ENCODE peak calls at places on chromosomes 13 and 19, in four cellular contexts. G is testis, U is pancreas, C is cardiac fibroblast. O is an unnamed sample.

GRCh38 chr13:95552208-95552538 is 347 bp upstream of the CLDN10 start:
- DNase-seq in G (no peak), U (no peak), C (no peak), O (no peak)

GRCh38 chr19:11479470-11480080 is 1.3 kb downstream of the ELAVL3 start:
- DNase-seq in G (peak; percentile 73), U (no peak), C (no peak), O (no peak)

GRCh38 chr13:91185294-91185863 is 162.1 kb upstream of the MIR17HG start:
- DNase-seq in G (no peak), U (no peak), C (peak; percentile 6), O (no peak)

GRCh38 chr19:7516281-7516862 is 469 bp downstream of the ZNF358 start:
- DNase-seq in G (no peak), U (no peak), C (no peak), O (no peak)

GRCh38 chr13:93635687-93636086 is 409.1 kb downstream of the GPC6 start:
- DNase-seq in G (no peak), U (no peak), C (peak; percentile 12), O (no peak)

GRCh38 chr19:43768273-43769050 is 12.3 kb downstream of the KCNN4 start:
- DNase-seq in G (no peak), U (no peak), C (no peak), O (no peak)

GRCh38 chr19:6224308-6224675 is 55.5 kb downstream of the MLLT1 start:
- DNase-seq in G (no peak), U (no peak), C (no peak), O (no peak)

GRCh38 chr13:60572003-60572792 is 175.2 kb downstream of the TDRD3 start:
- DNase-seq in G (no peak), U (no peak), C (peak; percentile 83), O (no peak)

GRCh38 chr13:98918771-98919170 is 59.1 kb downstream of the DOCK9 start:
- DNase-seq in G (no peak), U (no peak), C (peak; percentile 35), O (no peak)

GRCh38 chr19:48308695-48309586 is 16.4 kb upstream of the EMP3 start:
- DNase-seq in G (peak; percentile 62), U (no peak), C (no peak), O (no peak)

GRCh38 chr13:106710267-106710666 is 142.3 kb upstream of the ARGLU1 start:
- DNase-seq in G (no peak), U (no peak), C (peak; percentile 51), O (no peak)

GRCh38 chr19:36605101-36605838 is at the start of gene ZNF382:
- DNase-seq in G (peak; percentile 82), U (peak; percentile 75), C (peak; percentile 71), O (peak; percentile 85)

GRCh38 chr13:68481130-68481529 is 1251.0 kb upstream of the PCDH9 start:
- DNase-seq in G (no peak), U (no peak), C (no peak), O (no peak)

GRCh38 chr13:97435794-97436193 is 1.8 kb downstream of the RAP2A start:
- DNase-seq in G (no peak), U (no peak), C (peak; percentile 44), O (no peak)

GRCh38 chr13:35927554-35927953 is 203.6 kb downstream of the DCLK1 start:
- DNase-seq in G (no peak), U (no peak), C (peak; percentile 82), O (no peak)

GRCh38 chr19:3142292-3142670 is 6.4 kb downstream of the GNA15 start:
- DNase-seq in G (no peak), U (no peak), C (peak; percentile 95), O (no peak)

GRCh38 chr13:94966380-94966779 is 254.0 kb upstream of the SOX21 start:
- DNase-seq in G (no peak), U (no peak), C (no peak), O (no peak)

GRCh38 chr19:28727133-28727834 is 485.7 kb downstream of the UQCRFS1 start:
- DNase-seq in G (peak; percentile 70), U (no peak), C (peak; percentile 39), O (no peak)

GRCh38 chr13:24168980-24169379 is 8.5 kb downstream of the SPATA13 start:
- DNase-seq in G (no peak), U (peak; percentile 73), C (no peak), O (no peak)

GRCh38 chr19:53944933-53945332 is 17.8 kb upstream of the CACNG8 start:
- DNase-seq in G (no peak), U (no peak), C (no peak), O (no peak)

GRCh38 chr19:14149509-14149994 is 13.2 kb upstream of the ASF1B start:
- DNase-seq in G (peak; percentile 74), U (no peak), C (peak; percentile 56), O (peak; percentile 23)

GRCh38 chr19:756232-756631 is 5.3 kb downstream of the MISP start:
- DNase-seq in G (peak; percentile 89), U (no peak), C (peak; percentile 73), O (no peak)

GRCh38 chr13:93941444-93941843 is 538.0 kb downstream of the DCT start:
- DNase-seq in G (no peak), U (no peak), C (no peak), O (no peak)

GRCh38 chr13:112719016-112719415 is 29.2 kb downstream of the ATP11A start:
- DNase-seq in G (no peak), U (no peak), C (no peak), O (no peak)

GRCh38 chr13:51733656-51734334 is 70.2 kb downstream of the DHRS12 start:
- DNase-seq in G (peak; percentile 34), U (no peak), C (peak; percentile 19), O (no peak)

GRCh38 chr13:99339736-99340392 is 32.7 kb upstream of the GPR183 start:
- DNase-seq in G (no peak), U (no peak), C (peak; percentile 64), O (no peak)

GRCh38 chr13:112519517-112520060 is 68.4 kb downstream of the TUBGCP3 start:
- DNase-seq in G (no peak), U (no peak), C (no peak), O (no peak)

GRCh38 chr19:19409235-19410030 is 4.0 kb downstream of the GATAD2A start:
- DNase-seq in G (no peak), U (no peak), C (no peak), O (no peak)

GRCh38 chr13:24341439-24341838 is 32.1 kb downstream of the C1QTNF9 start:
- DNase-seq in G (no peak), U (no peak), C (peak; percentile 6), O (no peak)

GRCh38 chr19:19006213-19006612 is 27.1 kb downstream of the SUGP2 start:
- DNase-seq in G (no peak), U (no peak), C (no peak), O (no peak)

GRCh38 chr19:3658004-3658822 is 31.6 kb upstream of the CACTIN start:
- DNase-seq in G (peak; percentile 62), U (peak; percentile 76), C (no peak), O (no peak)

GRCh38 chr19:7442423-7442822 is 46.4 kb downstream of the PEX11G start:
- DNase-seq in G (peak; percentile 39), U (no peak), C (peak; percentile 47), O (no peak)

GRCh38 chr13:19960673-19961015 is 2.1 kb downstream of the ZMYM2 start:
- DNase-seq in G (no peak), U (no peak), C (peak; percentile 18), O (no peak)

GRCh38 chr19:17294051-17294891 is 9.0 kb downstream of the ABHD8 start:
- DNase-seq in G (peak; percentile 68), U (no peak), C (peak; percentile 34), O (peak; percentile 36)

GRCh38 chr19:16876904-16877361 is 11.9 kb upstream of the F2RL3 start:
- DNase-seq in G (no peak), U (no peak), C (peak; percentile 49), O (no peak)

GRCh38 chr19:43790587-43790986 is 9.8 kb upstream of the KCNN4 start:
- DNase-seq in G (no peak), U (no peak), C (no peak), O (no peak)

GRCh38 chr19:8081569-8082550 is 29.3 kb downstream of the CCL25 start:
- DNase-seq in G (no peak), U (no peak), C (peak; percentile 32), O (no peak)

GRCh38 chr19:37999309-38000213 is 92.6 kb downstream of the SIPA1L3 start:
- DNase-seq in G (no peak), U (no peak), C (peak; percentile 99), O (no peak)

DNA sequence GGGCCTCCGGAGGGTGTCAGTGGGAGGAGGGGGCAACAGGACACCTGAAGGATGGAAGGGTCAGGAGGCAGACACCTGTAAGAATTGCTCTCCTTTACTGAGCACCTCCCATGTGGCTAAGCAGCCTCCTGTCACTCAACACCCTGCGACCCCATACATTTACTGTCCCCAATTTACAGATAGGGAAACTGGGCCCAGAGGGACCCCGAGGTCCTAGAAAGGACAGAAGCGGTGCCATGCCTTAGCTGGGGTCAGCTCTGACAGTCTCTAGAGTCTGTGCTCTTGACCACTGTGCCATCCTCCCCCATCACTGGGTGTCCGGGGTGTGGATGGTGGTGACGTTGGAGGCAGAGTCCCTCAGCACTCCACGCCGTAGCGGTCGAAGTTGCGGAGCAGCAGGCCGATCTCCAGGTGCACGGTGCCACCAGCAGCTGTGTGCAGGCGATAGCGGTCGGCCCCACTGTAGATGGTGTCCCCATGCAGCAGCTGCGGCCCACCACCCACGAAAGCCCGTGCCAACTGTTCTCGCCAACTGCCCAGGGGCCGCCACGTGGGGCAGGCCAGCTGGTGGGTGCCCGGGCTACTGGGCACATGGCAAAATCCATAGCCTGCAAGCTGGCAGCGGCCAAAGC is 737 bp upstream of the TGFB1 start:
- DNase-seq in G (no peak), U (no peak), C (no peak), O (no peak)
- TF ChIP-seq CTCF in G (no peak), U (no peak), C (no peak), O (no peak)

GRCh38 chr19:50624949-50625600 is 14.6 kb downstream of the SYT3 start:
- DNase-seq in G (no peak), U (no peak), C (no peak), O (no peak)
- TF ChIP-seq CTCF in G (no peak), U (no peak), C (no peak), O (no peak)

GRCh38 chr13:30256713-30257432 is 50.5 kb downstream of the KATNAL1 start:
- DNase-seq in G (no peak), U (no peak), C (peak; percentile 9), O (no peak)
- TF ChIP-seq CTCF in G (no peak), U (no peak), C (no peak), O (no peak)

DNA sequence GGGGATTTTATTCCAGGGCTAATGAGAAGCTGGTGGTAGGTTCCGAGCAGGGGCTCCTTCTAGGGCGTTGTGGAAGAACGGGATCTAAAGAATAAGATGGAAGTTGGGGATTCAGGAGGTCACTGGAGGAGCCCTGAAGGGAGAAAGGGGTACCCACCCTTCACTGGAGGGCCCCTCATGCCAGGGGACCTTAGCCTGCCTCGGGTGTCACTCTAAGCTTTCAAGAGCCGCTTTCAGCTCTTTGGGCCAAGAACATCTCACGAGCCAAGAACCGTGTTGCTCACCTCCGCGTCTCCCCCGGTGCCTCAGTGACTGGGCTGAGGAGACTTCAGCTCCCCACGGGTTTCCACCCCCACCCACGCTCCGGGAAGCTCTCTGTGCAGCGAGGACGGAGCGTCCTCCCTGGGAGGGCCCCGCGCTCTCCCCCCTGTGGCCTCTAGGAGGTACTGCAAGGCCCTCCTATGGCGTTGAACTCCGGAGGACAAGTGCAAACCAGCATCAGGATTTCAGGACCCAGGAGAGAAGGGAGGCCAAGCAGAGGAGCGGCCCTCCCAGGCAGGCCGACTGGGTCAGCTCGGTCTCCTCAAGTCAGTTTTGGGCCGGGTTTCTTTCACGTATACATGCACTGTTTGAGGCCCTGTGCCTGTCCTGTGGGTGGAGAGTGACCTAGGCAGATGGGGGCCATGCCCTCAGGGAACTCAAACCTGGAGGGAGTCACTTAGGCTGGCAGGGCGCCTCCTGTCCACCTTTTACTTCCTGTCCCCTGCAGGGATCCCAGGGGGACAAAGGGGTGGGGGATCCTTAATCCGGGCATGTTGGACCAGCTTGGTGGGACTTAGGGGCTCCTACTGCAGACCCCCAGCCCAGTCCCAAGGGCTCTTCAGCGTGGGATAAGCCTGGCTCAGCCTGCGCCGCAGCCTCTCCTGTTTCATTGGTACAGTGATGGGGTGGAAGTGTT is 5.1 kb upstream of the KRTDAP start:
- DNase-seq in G (peak; percentile 75), U (peak; percentile 47), C (peak; percentile 70), O (peak; percentile 62)
- TF ChIP-seq CTCF in G (peak; percentile 87), U (peak; percentile 99), C (peak; percentile 100), O (peak; percentile 67)